ENCODE peak calls at places on chromosomes 11 and 22, in ten cellular contexts. X is cardiac fibroblast, S is HCT116, R is astrocyte of the spinal cord, I is cardiac muscle cell, C is endothelial cell, K is fibroblast of villous mesenchyme, P is heart right ventricle, U is MM.1S, W is fibroblast of the aortic adventitia. M is an unnamed sample.

GRCh38 chr22:21961127-21961867 is 8.6 kb upstream of the PPM1F start:
- DNase-seq in X (no peak), S (no peak), R (no peak), I (no peak), C (no peak), K (no peak), P (no peak), U (no peak), W (no peak), M (no peak)

GRCh38 chr11:10481567-10482349 is 26.7 kb downstream of the AMPD3 start:
- DNase-seq in X (no peak), S (no peak), R (no peak), I (no peak), C (no peak), K (no peak), P (no peak), U (no peak), W (no peak), M (no peak)

GRCh38 chr11:35763301-35763700 is 100.7 kb downstream of the TRIM44 start:
- DNase-seq in X (no peak), S (no peak), R (no peak), I (no peak), C (no peak), K (no peak), P (no peak), U (no peak), W (no peak), M (no peak)

GRCh38 chr11:47062736-47063135 is 113.9 kb downstream of the ARFGAP2 start:
- DNase-seq in X (no peak), S (no peak), R (no peak), I (no peak), C (no peak), K (no peak), P (no peak), U (no peak), W (no peak), M (no peak)

GRCh38 chr11:64276653-64277431 is 7.6 kb downstream of the BAD start:
- DNase-seq in X (peak; percentile 28), S (no peak), R (peak; percentile 30), I (no peak), C (no peak), K (no peak), P (no peak), U (peak; percentile 0), W (no peak), M (no peak)

GRCh38 chr11:84608788-84609309 is 1018.3 kb downstream of the DLG2 start:
- DNase-seq in X (no peak), S (no peak), R (no peak), I (no peak), C (no peak), K (no peak), P (no peak), U (no peak), W (no peak), M (no peak)

GRCh38 chr11:103338621-103339484 is 229.6 kb downstream of the DYNC2H1 start:
- DNase-seq in X (peak; percentile 82), S (no peak), R (peak; percentile 36), I (no peak), C (peak; percentile 59), K (peak; percentile 11), P (no peak), U (no peak), W (peak; percentile 64), M (peak; percentile 14)

GRCh38 chr11:58900479-58901420 is 38.5 kb upstream of the GLYATL1 start:
- DNase-seq in X (peak; percentile 83), S (peak; percentile 80), R (peak; percentile 92), I (peak; percentile 85), C (peak; percentile 90), K (peak; percentile 59), P (peak; percentile 64), U (peak; percentile 71), W (peak; percentile 81), M (peak; percentile 84)

GRCh38 chr22:45932066-45932465 is 44.9 kb downstream of the WNT7B start:
- DNase-seq in X (peak; percentile 42), S (no peak), R (peak; percentile 46), I (no peak), C (no peak), K (no peak), P (no peak), U (no peak), W (peak; percentile 32), M (no peak)

GRCh38 chr22:22933807-22934542 is 46.4 kb downstream of the IGLL5 start:
- DNase-seq in X (no peak), S (no peak), R (no peak), I (no peak), C (no peak), K (no peak), P (no peak), U (no peak), W (no peak), M (no peak)

GRCh38 chr11:45724145-45724544 is 58.7 kb upstream of the CHST1 start:
- DNase-seq in X (no peak), S (no peak), R (no peak), I (peak; percentile 23), C (no peak), K (no peak), P (no peak), U (no peak), W (no peak), M (no peak)

DNA sequence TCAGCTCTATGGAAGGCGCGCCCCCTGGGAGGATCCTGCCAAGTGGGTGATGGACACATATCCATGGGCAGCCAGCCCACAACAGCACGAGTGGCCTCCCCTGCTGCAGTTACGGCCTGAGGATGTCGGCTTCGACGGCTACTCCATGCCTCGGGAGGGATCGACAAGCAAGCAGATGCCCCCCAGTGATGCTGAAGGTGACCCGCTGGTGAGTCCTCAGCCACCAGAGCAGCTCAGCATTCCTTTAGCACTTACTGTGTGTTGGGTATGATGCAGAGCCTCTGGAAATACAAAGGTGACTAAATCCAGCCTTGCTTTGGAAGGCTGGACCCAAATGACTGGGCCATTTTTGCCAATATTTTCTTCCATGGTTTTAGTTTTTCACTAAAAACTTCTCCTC is 45.7 kb downstream of the DBX1 start:
- DNase-seq in X (peak; percentile 66), S (no peak), R (no peak), I (no peak), C (no peak), K (no peak), P (no peak), U (no peak), W (no peak), M (no peak)
- TF ChIP-seq CTCF in X (no peak), S (no peak), R (no peak), I (no peak), C (no peak), K (no peak), P (no peak), U (no peak), W (no peak), M (no peak)

DNA sequence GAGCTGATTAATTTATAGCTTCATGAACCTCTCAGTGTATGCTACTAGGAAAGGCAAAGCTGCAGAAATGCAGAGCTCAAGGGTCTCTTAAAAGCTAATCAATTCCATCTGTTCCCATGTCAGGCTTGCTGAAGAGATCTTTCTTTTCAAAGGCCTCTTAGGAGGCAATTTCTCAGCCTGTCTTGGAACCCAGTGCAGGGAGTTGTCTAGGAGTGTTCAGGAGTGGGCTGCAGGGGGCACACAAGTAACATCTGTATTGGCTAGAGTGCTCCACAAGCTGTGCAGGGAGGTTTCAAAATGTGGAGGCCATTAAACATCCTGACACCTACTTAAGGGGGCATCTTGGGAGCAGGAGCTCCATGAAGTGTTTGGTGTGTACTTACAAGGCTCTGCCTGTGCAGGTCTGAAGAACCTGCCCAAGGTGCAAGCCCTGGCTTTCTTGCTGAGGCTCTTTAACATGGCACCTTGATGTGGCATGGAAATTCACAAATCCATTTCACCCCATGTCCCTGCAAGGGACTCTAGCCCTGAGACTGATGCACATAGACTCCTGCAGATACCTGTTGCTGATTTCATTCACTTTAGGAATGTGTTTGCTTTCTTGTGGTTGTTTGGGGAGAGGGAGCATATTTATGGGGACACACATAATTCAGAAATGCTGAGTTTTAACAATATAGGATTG is 134.7 kb downstream of the ME3 start:
- DNase-seq in X (peak; percentile 47), S (peak; percentile 7), R (peak; percentile 22), I (peak; percentile 54), C (peak; percentile 10), K (peak; percentile 41), P (no peak), U (no peak), W (peak; percentile 20), M (peak; percentile 56)
- TF ChIP-seq CTCF in X (no peak), S (no peak), R (no peak), I (peak; percentile 39), C (no peak), K (peak; percentile 46), P (no peak), U (no peak), W (peak; percentile 16), M (peak; percentile 44)

GRCh38 chr22:24026056-24026455 is 15.0 kb downstream of the CABIN1 start:
- DNase-seq in X (no peak), S (no peak), R (no peak), I (no peak), C (no peak), K (peak; percentile 23), P (no peak), U (no peak), W (no peak), M (no peak)
- TF ChIP-seq CTCF in X (no peak), S (no peak), R (no peak), I (no peak), C (no peak), K (no peak), P (no peak), U (no peak), W (no peak), M (no peak)

GRCh38 chr11:30125461-30125860 is 105.4 kb upstream of the FSHB start:
- DNase-seq in X (no peak), S (no peak), R (no peak), I (no peak), C (no peak), K (no peak), P (no peak), U (no peak), W (peak; percentile 21), M (no peak)

GRCh38 chr11:30131535-30131934 is 99.3 kb upstream of the FSHB start:
- DNase-seq in X (no peak), S (no peak), R (no peak), I (peak; percentile 28), C (no peak), K (no peak), P (no peak), U (no peak), W (no peak), M (no peak)

GRCh38 chr11:30133308-30133707 is 97.5 kb upstream of the FSHB start:
- DNase-seq in X (no peak), S (no peak), R (no peak), I (no peak), C (no peak), K (no peak), P (no peak), U (no peak), W (no peak), M (no peak)

DNA sequence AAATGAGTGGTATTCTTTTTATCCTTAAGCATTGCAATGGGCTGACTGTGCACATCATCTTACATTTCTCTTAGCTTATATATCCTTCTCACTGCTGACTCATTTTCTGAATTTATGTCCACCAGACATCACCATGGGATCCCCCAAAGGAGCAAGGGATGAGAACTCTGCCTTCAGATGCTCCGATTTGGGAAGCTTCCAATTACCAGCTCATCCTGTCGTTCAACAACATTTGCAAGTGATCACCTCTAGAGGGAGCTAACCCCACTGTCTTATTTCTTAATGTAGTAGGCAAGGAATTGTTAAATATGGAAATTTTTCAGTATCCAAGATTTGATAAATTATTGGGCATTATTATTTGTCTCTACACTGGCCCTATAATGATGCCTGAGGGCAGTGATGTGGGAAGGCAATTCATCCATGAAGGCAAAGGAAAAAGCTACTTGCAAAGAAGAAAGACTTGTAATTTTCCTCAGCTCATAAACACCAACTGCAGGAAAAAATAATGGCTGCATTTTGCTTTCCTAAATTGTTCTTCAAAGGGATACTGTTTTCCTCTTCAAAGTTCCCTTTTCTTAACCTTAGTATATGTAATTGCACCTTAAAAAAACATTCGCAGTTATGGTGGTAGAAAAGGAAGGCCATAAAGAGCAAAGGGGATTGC is 102.4 kb upstream of the FSHB start:
- DNase-seq in X (peak; percentile 66), S (peak; percentile 12), R (peak; percentile 37), I (peak; percentile 56), C (no peak), K (peak; percentile 23), P (no peak), U (no peak), W (peak; percentile 43), M (peak; percentile 78)
- TF ChIP-seq CTCF in X (peak; percentile 62), S (peak; percentile 76), R (peak; percentile 65), I (peak; percentile 77), C (peak; percentile 78), K (peak; percentile 59), P (peak; percentile 70), U (peak; percentile 72), W (peak; percentile 60), M (peak; percentile 99)